ENCODE peak calls at places on chromosomes 1 and 21, in six cellular contexts. F, K, R, U, C and V are unnamed samples.

GRCh38 chr1:89721351-89721750 is 88.4 kb downstream of the LRRC8C start:
- DNase-seq in F (peak; percentile 26), K (no peak), R (no peak), U (peak; percentile 21), C (no peak), V (no peak)

GRCh38 chr21:21997390-21998333 is 999.5 kb downstream of the NCAM2 start:
- DNase-seq in F (no peak), K (no peak), R (no peak), U (no peak), C (no peak), V (no peak)

GRCh38 chr1:89610457-89610991 is 22.4 kb upstream of the LRRC8C start:
- DNase-seq in F (no peak), K (peak; percentile 58), R (no peak), U (no peak), C (no peak), V (no peak)

GRCh38 chr1:245516178-245516829 is 361.5 kb downstream of the KIF26B start:
- DNase-seq in F (peak; percentile 26), K (no peak), R (no peak), U (peak; percentile 23), C (no peak), V (no peak)

GRCh38 chr1:209883341-209883971 is 54.6 kb upstream of the SYT14 start:
- DNase-seq in F (peak; percentile 88), K (no peak), R (no peak), U (no peak), C (no peak), V (no peak)

GRCh38 chr1:107550358-107550757 is 409.5 kb downstream of the NTNG1 start:
- DNase-seq in F (no peak), K (no peak), R (no peak), U (no peak), C (no peak), V (no peak)

GRCh38 chr1:246689409-246689997 is 34.7 kb upstream of the SCCPDH start:
- DNase-seq in F (peak; percentile 72), K (peak; percentile 7), R (peak; percentile 31), U (peak; percentile 64), C (peak; percentile 86), V (peak; percentile 89)

GRCh38 chr1:181206513-181206912 is 118.0 kb downstream of the IER5 start:
- DNase-seq in F (no peak), K (no peak), R (no peak), U (no peak), C (no peak), V (no peak)

GRCh38 chr1:156434976-156435550 is 65.5 kb downstream of the MEF2D start:
- DNase-seq in F (no peak), K (no peak), R (no peak), U (no peak), C (no peak), V (no peak)

GRCh38 chr1:24285231-24285630 is 33.9 kb upstream of the GRHL3 start:
- DNase-seq in F (no peak), K (no peak), R (no peak), U (no peak), C (no peak), V (no peak)

GRCh38 chr21:33394260-33394659 is 9.0 kb upstream of the IFNGR2 start:
- DNase-seq in F (peak; percentile 78), K (no peak), R (no peak), U (peak; percentile 99), C (no peak), V (no peak)

GRCh38 chr1:937521-937920 is 13.8 kb downstream of the SAMD11 start:
- DNase-seq in F (no peak), K (no peak), R (no peak), U (no peak), C (no peak), V (no peak)

GRCh38 chr1:26360807-26361604 is 7.1 kb upstream of the CRYBG2 start:
- DNase-seq in F (no peak), K (no peak), R (no peak), U (no peak), C (no peak), V (no peak)

GRCh38 chr1:67407498-67407897 is 22.7 kb downstream of the SERBP1 start:
- DNase-seq in F (no peak), K (no peak), R (no peak), U (no peak), C (no peak), V (no peak)

GRCh38 chr1:116018007-116018406 is 41.7 kb downstream of the SLC22A15 start:
- DNase-seq in F (no peak), K (no peak), R (no peak), U (no peak), C (no peak), V (no peak)

GRCh38 chr1:212899845-212900244 is 41.8 kb downstream of the FLVCR1 start:
- DNase-seq in F (no peak), K (no peak), R (no peak), U (no peak), C (no peak), V (no peak)

GRCh38 chr1:230291731-230292620 is 134.2 kb downstream of the PGBD5 start:
- DNase-seq in F (no peak), K (no peak), R (no peak), U (no peak), C (peak; percentile 85), V (no peak)

GRCh38 chr1:160863422-160864131 is 890 bp upstream of the CD244 start:
- DNase-seq in F (no peak), K (no peak), R (no peak), U (no peak), C (no peak), V (no peak)

GRCh38 chr1:32703479-32704291 is 1.1 kb upstream of the SYNC start:
- DNase-seq in F (peak; percentile 96), K (no peak), R (peak; percentile 47), U (no peak), C (no peak), V (peak; percentile 22)

GRCh38 chr1:169696273-169697100 is 14.9 kb downstream of the SELL start:
- DNase-seq in F (no peak), K (no peak), R (no peak), U (peak; percentile 26), C (no peak), V (no peak)

GRCh38 chr1:67347688-67348472 is 40.2 kb downstream of the IL12RB2 start:
- DNase-seq in F (peak; percentile 66), K (no peak), R (no peak), U (no peak), C (no peak), V (peak; percentile 38)